ENCODE peak calls at places on chromosomes 6 and 20, in six cellular contexts. H, Q, N, S, A and W are unnamed samples.

GRCh38 chr6:22247916-22248482 is 48.8 kb downstream of the PRL start:
- DNase-seq in H (no peak), Q (no peak), N (no peak), S (no peak), A (no peak), W (no peak)

GRCh38 chr6:1388927-1389790 is at the start of gene FOXF2:
- DNase-seq in H (no peak), Q (no peak), N (no peak), S (no peak), A (no peak), W (no peak)

GRCh38 chr20:62631336-62632317 is 10.7 kb upstream of the SLCO4A1 start:
- DNase-seq in H (no peak), Q (no peak), N (no peak), S (no peak), A (no peak), W (no peak)

GRCh38 chr6:145380186-145380585 is 355.1 kb downstream of the EPM2A start:
- DNase-seq in H (no peak), Q (no peak), N (no peak), S (no peak), A (no peak), W (no peak)

GRCh38 chr20:6533828-6534388 is 233.6 kb upstream of the BMP2 start:
- DNase-seq in H (no peak), Q (peak; percentile 83), N (no peak), S (no peak), A (no peak), W (no peak)

GRCh38 chr6:32973934-32974333 is 5.5 kb downstream of the BRD2 start:
- DNase-seq in H (no peak), Q (peak; percentile 51), N (no peak), S (no peak), A (no peak), W (no peak)

GRCh38 chr6:5541751-5542432 is 280.6 kb downstream of the FARS2 start:
- DNase-seq in H (no peak), Q (peak; percentile 72), N (no peak), S (peak; percentile 40), A (no peak), W (no peak)

GRCh38 chr6:105204331-105204730 is 24.5 kb upstream of the POPDC3 start:
- DNase-seq in H (no peak), Q (peak; percentile 22), N (no peak), S (no peak), A (no peak), W (no peak)

GRCh38 chr6:70673601-70674000 is 5.9 kb downstream of the SMAP1 start:
- DNase-seq in H (no peak), Q (no peak), N (no peak), S (no peak), A (no peak), W (no peak)

GRCh38 chr20:41499961-41500725 is 118.0 kb downstream of the CHD6 start:
- DNase-seq in H (peak; percentile 30), Q (no peak), N (no peak), S (no peak), A (no peak), W (no peak)

GRCh38 chr6:41878246-41878645 is 16.9 kb downstream of the USP49 start:
- DNase-seq in H (no peak), Q (peak; percentile 67), N (no peak), S (no peak), A (no peak), W (no peak)

GRCh38 chr20:2993250-2993649 is 50.2 kb upstream of the GNRH2 start:
- DNase-seq in H (no peak), Q (no peak), N (no peak), S (no peak), A (no peak), W (no peak)

GRCh38 chr6:139508023-139508422 is 133.6 kb upstream of the CITED2 start:
- DNase-seq in H (no peak), Q (peak; percentile 25), N (no peak), S (no peak), A (no peak), W (no peak)

GRCh38 chr20:62752671-62753501 is 43.4 kb upstream of the MRGBP start:
- DNase-seq in H (no peak), Q (no peak), N (no peak), S (no peak), A (peak; percentile 5), W (no peak)